ENCODE peak calls at places on chromosome 13, in seven cellular contexts. Z is cardiac muscle cell, Q is AG04450, F is bronchial epithelial cell, S is gastrocnemius medialis, N is heart right ventricle, M is AG09309. I is an unnamed sample.

GRCh38 chr13:29162638-29163037 is 342.5 kb downstream of the MTUS2 start:
- DNase-seq in S (no peak), M (no peak), N (no peak), F (no peak), Z (no peak), Q (no peak), I (no peak)

GRCh38 chr13:103009061-103009840 is 57.0 kb downstream of the SLC10A2 start:
- DNase-seq in S (no peak), F (no peak), M (no peak), N (no peak), Z (no peak), Q (no peak), I (no peak)

GRCh38 chr13:26988059-26988769 is 183.4 kb downstream of the USP12 start:
- DNase-seq in F (no peak), Q (no peak), Z (no peak), S (no peak), N (no peak), M (no peak), I (no peak)

GRCh38 chr13:72652681-72653080 is 74.7 kb downstream of the MZT1 start:
- DNase-seq in Q (no peak), F (peak), M (no peak), N (no peak), Z (peak), S (no peak), I (no peak)

GRCh38 chr13:45167611-45168554 is 33.0 kb downstream of the KCTD4 start:
- DNase-seq in Q (no peak), N (peak), F (peak), S (no peak), M (no peak), Z (peak), I (peak)

GRCh38 chr13:33363328-33363727 is 77.8 kb upstream of the STARD13 start:
- DNase-seq in Q (no peak), M (no peak), F (no peak), N (no peak), Z (no peak), S (no peak), I (no peak)

GRCh38 chr13:98810746-98811145 is 58.3 kb upstream of the SLC15A1 start:
- DNase-seq in Z (no peak), M (no peak), N (no peak), Q (no peak), S (no peak), F (no peak), I (no peak)

GRCh38 chr13:99900960-99901359 is 70.6 kb downstream of the ZIC5 start:
- DNase-seq in N (no peak), S (no peak), Q (no peak), F (no peak), Z (no peak), M (no peak), I (no peak)

GRCh38 chr13:95833126-95833525 is 156.2 kb downstream of the DNAJC3 start:
- DNase-seq in Q (no peak), F (peak), S (no peak), Z (no peak), N (no peak), M (no peak), I (no peak)

GRCh38 chr13:100176781-100177389 is 88.0 kb downstream of the PCCA start:
- DNase-seq in S (no peak), F (peak), N (peak), Q (peak), M (peak), Z (peak), I (peak)

GRCh38 chr13:23656637-23657036 is 86.4 kb downstream of the TNFRSF19 start:
- DNase-seq in Q (peak), F (peak), M (no peak), S (no peak), N (peak), Z (peak), I (no peak)

GRCh38 chr13:99322297-99323103 is 15.3 kb upstream of the GPR183 start:
- DNase-seq in Z (peak), Q (no peak), S (no peak), F (peak), M (peak), N (no peak), I (no peak)

GRCh38 chr13:50512602-50513527 is 330.6 kb downstream of the DLEU7 start:
- DNase-seq in Q (no peak), N (peak), F (no peak), S (peak), Z (peak), M (no peak), I (no peak)

GRCh38 chr13:106486287-106486686 is 49.2 kb downstream of the EFNB2 start:
- DNase-seq in F (no peak), S (no peak), M (no peak), Z (no peak), N (no peak), Q (no peak), I (no peak)

GRCh38 chr13:51003642-51004041 is 94.1 kb downstream of the RNASEH2B start:
- DNase-seq in M (no peak), N (no peak), Q (no peak), S (no peak), F (no peak), Z (no peak), I (no peak)

GRCh38 chr13:110812111-110812868 is 98.8 kb downstream of the ING1 start:
- DNase-seq in M (no peak), N (no peak), Q (no peak), S (no peak), Z (peak), F (no peak), I (no peak)

GRCh38 chr13:36294061-36294460 is 3.6 kb downstream of the CCDC169 start:
- DNase-seq in N (no peak), M (no peak), S (no peak), F (no peak), Q (no peak), Z (no peak), I (no peak)

GRCh38 chr13:26656919-26657318 is 99.4 kb downstream of the WASF3 start:
- DNase-seq in N (no peak), Q (peak), Z (peak), M (peak), S (no peak), F (peak), I (no peak)

GRCh38 chr13:96089749-96090239 is at the start of gene HS6ST3:
- DNase-seq in Q (no peak), S (peak), M (no peak), N (peak), F (peak), Z (peak), I (no peak)

GRCh38 chr13:35736876-35737275 is 260.4 kb upstream of the MAB21L1 start:
- DNase-seq in S (no peak), M (no peak), Q (no peak), F (no peak), N (no peak), Z (no peak), I (no peak)

GRCh38 chr13:69199664-69200063 is 908.0 kb upstream of the ATXN8OS start:
- DNase-seq in N (no peak), Z (no peak), Q (no peak), S (no peak), M (no peak), F (no peak), I (no peak)

GRCh38 chr13:97068964-97069815 is 74.9 kb upstream of the OXGR1 start:
- DNase-seq in F (no peak), M (no peak), S (no peak), N (no peak), Z (no peak), Q (no peak), I (no peak)

GRCh38 chr13:62337109-62337880 is 921.6 kb upstream of the PCDH20 start:
- DNase-seq in Z (no peak), F (no peak), S (no peak), M (no peak), Q (no peak), N (no peak), I (no peak)

GRCh38 chr13:98890920-98891319 is 86.9 kb downstream of the DOCK9 start:
- DNase-seq in Q (no peak), M (no peak), Z (no peak), N (no peak), F (no peak), S (no peak), I (no peak)

GRCh38 chr13:35797244-35797643 is 320.8 kb upstream of the MAB21L1 start:
- DNase-seq in Q (no peak), M (no peak), Z (no peak), S (no peak), F (no peak), N (no peak), I (no peak)

GRCh38 chr13:37534181-37534580 is 64.4 kb downstream of the POSTN start:
- DNase-seq in N (no peak), F (peak), Z (peak), S (no peak), Q (peak), M (peak), I (no peak)
- TF ChIP-seq CTCF in N (no peak), F (no peak), Z (no peak), S (no peak), Q (no peak), M (no peak), I (no peak)

GRCh38 chr13:31595568-31595967 is 143.8 kb upstream of the RXFP2 start:
- DNase-seq in M (no peak), F (no peak), N (peak), S (no peak), Q (no peak), Z (peak), I (no peak)

GRCh38 chr13:31588331-31588730 is 151.0 kb upstream of the RXFP2 start:
- DNase-seq in S (no peak), Q (no peak), N (no peak), F (no peak), M (no peak), Z (no peak), I (no peak)

GRCh38 chr13:31594056-31594455 is 145.3 kb upstream of the RXFP2 start:
- DNase-seq in S (no peak), M (no peak), Z (no peak), N (no peak), Q (no peak), F (no peak), I (no peak)

GRCh38 chr13:31588923-31589322 is 150.4 kb upstream of the RXFP2 start:
- DNase-seq in N (no peak), M (no peak), F (no peak), S (no peak), Z (no peak), Q (no peak), I (no peak)

DNA sequence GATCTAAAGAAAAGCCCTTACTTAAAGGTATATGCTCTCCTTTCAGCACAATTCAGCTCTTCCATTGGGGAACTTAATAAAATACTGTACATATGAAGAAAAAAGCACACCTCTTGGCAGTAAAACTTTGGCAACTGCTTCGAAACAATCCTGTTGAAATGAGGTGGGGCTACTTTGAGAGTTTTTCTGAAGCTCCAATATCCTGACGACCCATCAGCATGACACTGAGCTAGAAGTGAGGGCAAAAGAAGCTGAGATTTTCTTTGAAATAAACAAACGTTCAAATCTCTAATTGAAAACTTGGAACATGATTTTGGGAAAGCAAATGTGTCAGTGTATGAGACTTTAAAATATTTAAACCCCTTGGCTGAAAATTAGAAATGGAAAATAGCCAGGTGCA is 147.5 kb upstream of the RXFP2 start:
- DNase-seq in F (no peak), S (no peak), Q (no peak), Z (no peak), M (no peak), N (no peak), I (no peak)
- H3K4me3 ChIP-seq in F (no peak), S (no peak), Q (no peak), Z (no peak), M (no peak), N (no peak), I (no peak)

GRCh38 chr13:91405240-91405639 is 6.8 kb downstream of the GPC5 start:
- DNase-seq in N (no peak), S (no peak), F (no peak), Z (no peak), Q (no peak), M (no peak), I (no peak)

GRCh38 chr13:91401916-91402315 is 3.5 kb downstream of the GPC5 start:
- DNase-seq in M (no peak), Z (no peak), N (no peak), S (no peak), F (no peak), Q (no peak), I (no peak)

GRCh38 chr13:91409661-91410060 is 11.2 kb downstream of the GPC5 start:
- DNase-seq in M (no peak), F (no peak), Q (no peak), Z (no peak), S (no peak), N (no peak), I (no peak)

DNA sequence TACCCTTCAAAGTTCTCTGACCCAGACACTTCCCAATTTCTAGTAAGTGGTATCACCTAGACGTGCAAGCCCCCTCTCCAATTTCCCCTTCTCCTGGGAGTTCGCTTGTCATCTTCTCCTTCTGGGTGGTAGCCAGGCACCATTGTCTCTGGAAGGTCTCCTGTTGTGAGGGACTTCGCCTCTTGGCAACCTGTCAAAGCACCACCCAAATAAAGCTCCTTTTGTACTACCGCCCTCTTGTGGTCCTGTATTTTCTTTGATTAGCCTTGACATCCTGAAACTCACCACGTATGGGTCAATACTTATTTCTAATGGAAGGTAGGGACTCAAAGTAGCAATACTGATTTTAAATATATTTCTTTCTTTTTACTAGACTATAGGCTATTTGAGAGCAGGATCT is 8.2 kb downstream of the GPC5 start:
- DNase-seq in F (peak), Z (peak), Q (no peak), N (no peak), M (no peak), S (no peak), I (no peak)
- TF ChIP-seq CTCF in F (peak), Z (peak), Q (peak), N (peak), M (peak), S (no peak), I (peak)

GRCh38 chr13:113838711-113839201 is 25.1 kb downstream of the GAS6 start:
- DNase-seq in F (no peak), N (no peak), S (peak), M (no peak), Q (no peak), Z (no peak), I (no peak)

GRCh38 chr13:113835461-113836274 is 28.2 kb downstream of the GAS6 start:
- DNase-seq in Q (peak), F (no peak), Z (peak), N (no peak), S (no peak), M (peak), I (no peak)

GRCh38 chr13:113839536-113840204 is 24.2 kb downstream of the GAS6 start:
- DNase-seq in F (no peak), N (no peak), M (no peak), Z (no peak), S (no peak), Q (no peak), I (no peak)

GRCh38 chr13:113836917-113837553 is 26.8 kb downstream of the GAS6 start:
- DNase-seq in S (peak), Q (peak), M (peak), Z (peak), F (peak), N (peak), I (no peak)

GRCh38 chr13:113837554-113838355 is 26.1 kb downstream of the GAS6 start:
- DNase-seq in F (peak), S (peak), Q (peak), Z (peak), N (peak), M (peak), I (peak)
- H3K4me3 ChIP-seq in F (peak), S (peak), Q (peak), Z (no peak), N (peak), M (peak), I (peak)

DNA sequence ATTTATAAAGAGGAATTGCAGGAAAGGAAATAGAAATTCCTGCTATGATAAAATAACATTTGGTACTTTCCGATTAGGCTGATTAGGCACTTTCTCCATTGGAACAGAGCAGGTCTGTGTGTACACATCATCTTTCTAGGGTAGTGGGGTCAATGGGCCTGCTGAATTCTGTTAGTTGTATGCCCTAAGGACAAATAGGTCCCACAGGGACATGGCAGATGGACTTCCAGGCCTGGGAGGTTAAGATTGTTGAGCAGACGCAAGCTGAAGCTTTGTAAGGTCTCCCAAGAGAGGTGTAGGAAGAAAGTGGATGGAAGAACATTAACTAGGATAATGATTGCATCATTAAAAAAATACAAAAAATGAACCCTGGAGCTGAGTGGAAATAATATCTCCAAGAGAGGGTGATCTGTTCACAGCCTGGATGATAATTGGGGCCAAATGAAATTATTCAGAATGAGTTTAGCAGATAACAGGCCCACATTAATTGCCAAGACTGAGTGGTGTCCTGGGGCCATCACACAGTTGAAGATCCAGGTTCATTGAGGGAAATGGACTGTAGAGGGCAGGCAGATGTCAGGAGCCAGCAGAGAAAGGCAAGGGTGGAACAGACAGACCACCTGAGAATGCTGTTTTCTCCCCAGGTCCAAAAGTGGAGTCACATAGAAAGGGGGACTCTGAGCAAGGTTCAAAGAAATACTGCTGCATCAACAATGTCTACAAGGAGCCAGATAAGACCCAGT is 215.1 kb downstream of the DNAJC15 start:
- DNase-seq in F (no peak), S (no peak), Q (no peak), N (no peak), M (no peak), Z (no peak), I (no peak)
- TF ChIP-seq CTCF in F (no peak), S (no peak), Q (no peak), N (no peak), M (no peak), Z (no peak), I (no peak)

GRCh38 chr13:85386424-85386823 is 412.8 kb downstream of the SLITRK6 start:
- DNase-seq in M (no peak), Q (no peak), N (no peak), S (no peak), Z (peak), F (peak), I (no peak)

GRCh38 chr13:85381082-85381481 is 418.1 kb downstream of the SLITRK6 start:
- DNase-seq in Z (no peak), N (no peak), S (no peak), F (no peak), Q (no peak), M (no peak), I (no peak)

GRCh38 chr13:85379991-85380390 is 419.2 kb downstream of the SLITRK6 start:
- DNase-seq in N (no peak), F (no peak), S (no peak), M (no peak), Q (no peak), Z (no peak), I (no peak)

GRCh38 chr13:85379433-85379832 is 419.8 kb downstream of the SLITRK6 start:
- DNase-seq in N (no peak), M (no peak), F (no peak), S (no peak), Q (no peak), Z (peak), I (no peak)

DNA sequence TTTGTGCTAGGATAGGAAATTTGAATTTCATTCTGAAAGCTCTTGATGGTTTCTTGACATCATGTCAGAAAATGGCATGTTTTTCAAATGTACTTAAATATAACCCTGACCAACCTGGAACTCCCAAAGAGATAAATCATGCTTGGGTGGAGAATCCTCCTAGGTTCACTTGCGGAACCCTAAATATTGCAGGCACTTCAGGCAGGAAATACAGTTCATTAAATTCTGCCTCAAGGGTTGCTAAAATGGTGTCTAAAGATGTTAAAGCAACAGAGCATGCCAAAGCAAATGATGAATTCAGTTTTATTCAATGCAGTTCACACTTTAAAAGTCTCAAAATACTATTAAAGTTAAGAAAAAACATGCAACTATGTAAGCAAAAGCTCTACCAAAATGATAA is 415.9 kb downstream of the SLITRK6 start:
- DNase-seq in F (no peak), Z (no peak), M (no peak), S (no peak), N (no peak), Q (no peak), I (no peak)
- H3K4me3 ChIP-seq in F (no peak), Z (no peak), M (no peak), S (no peak), N (no peak), Q (no peak), I (no peak)

DNA sequence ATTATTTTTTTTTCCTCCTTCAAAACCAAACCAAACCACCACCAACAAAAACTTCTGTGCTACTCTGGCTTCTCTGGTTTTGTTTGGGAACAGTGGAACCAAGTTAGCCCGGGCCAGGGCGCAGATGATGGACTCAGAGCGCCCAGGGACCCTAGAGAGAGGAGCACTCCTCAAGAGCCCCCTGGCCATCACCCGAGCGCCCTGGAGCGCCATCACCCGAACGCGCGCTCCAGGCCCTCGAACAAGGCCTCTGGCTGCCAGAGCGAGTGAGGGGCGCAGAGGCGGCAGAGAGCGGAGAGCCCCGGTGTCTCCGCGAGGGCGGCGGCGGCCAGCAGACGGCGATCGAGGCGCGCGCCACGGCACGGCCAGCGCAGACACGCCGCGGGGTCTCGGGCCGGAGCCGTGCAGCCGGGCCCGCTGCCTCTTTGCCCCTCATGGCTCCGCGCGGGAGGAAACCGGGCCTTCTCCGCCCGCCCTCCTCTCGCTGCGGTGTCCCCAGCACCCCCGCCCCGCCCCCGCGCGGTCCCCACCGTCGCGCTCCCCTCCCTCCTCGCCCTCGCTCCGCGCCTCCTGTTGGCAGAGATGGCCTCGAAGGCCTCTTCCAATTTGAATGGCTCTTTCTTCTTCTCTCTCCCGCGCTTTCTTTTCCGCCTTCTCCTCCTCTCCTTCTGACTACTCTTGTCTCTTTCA is 4.2 kb upstream of the SOX1 start:
- DNase-seq in M (no peak), F (no peak), N (no peak), Z (no peak), S (no peak), Q (no peak), I (no peak)
- TF ChIP-seq CTCF in M (no peak), F (no peak), N (no peak), Z (peak), S (no peak), Q (no peak), I (no peak)